ENCODE peak calls at places on chromosomes 6 and 20, in four cellular contexts. L is HepG2, P is K562, X is GM12878. J is an unnamed sample.

GRCh38 chr20:36848078-36848660 is 27.8 kb upstream of the TLDC2 start:
- DNase-seq in L (no peak), P (no peak), X (no peak), J (no peak)

GRCh38 chr6:66926060-66926459 is 1219.0 kb upstream of the EYS start:
- DNase-seq in L (peak), P (peak), X (no peak), J (no peak)

GRCh38 chr6:115798229-115798628 is 262.5 kb downstream of the FRK start:
- DNase-seq in L (no peak), P (no peak), X (no peak), J (no peak)

GRCh38 chr6:133953634-133954415 is 801 bp downstream of the TBPL1 start:
- DNase-seq in L (no peak), P (no peak), X (no peak), J (no peak)

GRCh38 chr20:9663423-9663822 is 149.0 kb downstream of the LAMP5 start:
- DNase-seq in L (no peak), P (no peak), X (no peak), J (no peak)

GRCh38 chr6:41546866-41547798 is 951 bp downstream of the FOXP4 start:
- DNase-seq in L (no peak), P (peak), X (no peak), J (peak)

GRCh38 chr6:36717231-36717825 is 19.7 kb downstream of the RAB44 start:
- DNase-seq in L (no peak), P (no peak), X (no peak), J (no peak)

GRCh38 chr6:88785478-88785877 is 177.9 kb downstream of the RNGTT start:
- DNase-seq in L (no peak), P (no peak), X (no peak), J (no peak)

GRCh38 chr6:106927531-106928398 is 46.8 kb downstream of the CD24 start:
- DNase-seq in L (peak), P (peak), X (no peak), J (peak)

GRCh38 chr20:44069203-44069931 is 117.6 kb downstream of the JPH2 start:
- DNase-seq in L (no peak), P (no peak), X (peak), J (no peak)

GRCh38 chr6:151009576-151009975 is 144.1 kb downstream of the MTHFD1L start:
- DNase-seq in L (no peak), P (no peak), X (no peak), J (peak)

GRCh38 chr6:38179794-38180430 is 360.4 kb downstream of the ZFAND3 start:
- DNase-seq in L (no peak), P (no peak), X (no peak), J (peak)

GRCh38 chr6:4210619-4211419 is 75.4 kb upstream of the ECI2 start:
- DNase-seq in L (peak), P (peak), X (no peak), J (peak)

GRCh38 chr6:123564363-123564762 is 72.4 kb downstream of the TRDN start:
- DNase-seq in L (no peak), P (no peak), X (no peak), J (no peak)

GRCh38 chr6:167415441-167415961 is 90.6 kb downstream of the TTLL2 start:
- DNase-seq in L (no peak), P (no peak), X (no peak), J (peak)

GRCh38 chr20:36085686-36086267 is 68.8 kb upstream of the EPB41L1 start:
- DNase-seq in L (peak), P (peak), X (no peak), J (no peak)

GRCh38 chr6:132819405-132820145 is 5.2 kb downstream of the RPS12 start:
- DNase-seq in L (peak), P (no peak), X (no peak), J (no peak)

GRCh38 chr6:143258945-143259344 is 191.6 kb downstream of the ADAT2 start:
- DNase-seq in L (no peak), P (no peak), X (no peak), J (no peak)

GRCh38 chr6:10051283-10051682 is 363.6 kb downstream of the TFAP2A start:
- DNase-seq in L (no peak), P (no peak), X (no peak), J (no peak)

GRCh38 chr6:126040826-126041225 is 54.5 kb downstream of the TRMT11 start:
- DNase-seq in L (peak), P (no peak), X (no peak), J (no peak)

GRCh38 chr20:47198254-47198671 is 158.2 kb downstream of the ZMYND8 start:
- DNase-seq in L (no peak), P (no peak), X (peak), J (no peak)

GRCh38 chr6:113862112-113862511 is 5.0 kb downstream of the MARCKS start:
- DNase-seq in L (no peak), P (no peak), X (no peak), J (no peak)

GRCh38 chr6:105769987-105770386 is 316.1 kb upstream of the PRDM1 start:
- DNase-seq in L (no peak), P (no peak), X (no peak), J (no peak)

GRCh38 chr20:61980647-61981583 is 84.8 kb downstream of the TAF4 start:
- DNase-seq in L (peak), P (peak), X (no peak), J (no peak)

GRCh38 chr6:90296346-90297123 is at the start of gene BACH2:
- DNase-seq in L (peak), P (peak), X (no peak), J (peak)

GRCh38 chr6:107941627-107942026 is 16.4 kb downstream of the SEC63 start:
- DNase-seq in L (no peak), P (peak), X (no peak), J (no peak)

GRCh38 chr20:32474717-32474966 is 110.5 kb downstream of the NOL4L start:
- DNase-seq in L (no peak), P (no peak), X (no peak), J (no peak)

GRCh38 chr20:40144581-40144980 is 544.5 kb downstream of the MAFB start:
- DNase-seq in L (no peak), P (no peak), X (no peak), J (no peak)

GRCh38 chr6:108622601-108623335 is 62.1 kb downstream of the FOXO3 start:
- DNase-seq in L (no peak), P (no peak), X (no peak), J (no peak)

DNA sequence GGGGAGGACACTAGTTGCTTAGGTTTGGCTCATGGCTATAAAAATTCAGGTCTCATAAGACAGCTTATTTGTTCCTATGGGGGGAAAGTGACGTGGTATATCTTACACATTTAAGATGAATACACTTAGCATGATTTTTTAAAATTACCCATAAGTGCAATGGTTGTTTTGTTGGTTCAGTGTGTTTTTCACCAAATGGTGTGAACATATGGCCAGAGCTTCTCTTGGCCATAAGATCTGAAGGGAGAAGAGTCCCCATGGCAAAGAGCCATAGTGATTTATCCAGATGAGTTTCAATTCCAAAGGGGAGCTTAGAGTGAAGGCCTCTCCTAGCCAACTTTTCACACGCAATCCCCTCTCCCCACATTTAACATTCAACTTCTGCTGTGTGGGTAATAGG is 107.6 kb downstream of the TMEM242 start:
- DNase-seq in L (no peak), P (no peak), X (no peak), J (no peak)
- TF ChIP-seq JUND in L (no peak), P (no peak), X (no peak), J (no peak)

GRCh38 chr20:18252597-18253451 is 35.5 kb upstream of the ZNF133 start:
- DNase-seq in L (no peak), P (no peak), X (no peak), J (no peak)
- TF ChIP-seq CREB1 in L (no peak), P (no peak), X (no peak), J (no peak)

GRCh38 chr20:16580596-16580995 is 7.3 kb upstream of the KIF16B start:
- DNase-seq in L (no peak), P (no peak), X (no peak), J (no peak)

GRCh38 chr20:16587066-16587465 is 13.8 kb upstream of the KIF16B start:
- DNase-seq in L (no peak), P (no peak), X (no peak), J (no peak)

GRCh38 chr20:16581241-16581640 is 8.0 kb upstream of the KIF16B start:
- DNase-seq in L (no peak), P (no peak), X (no peak), J (no peak)

GRCh38 chr20:16580127-16580526 is 6.9 kb upstream of the KIF16B start:
- DNase-seq in L (no peak), P (no peak), X (no peak), J (no peak)

GRCh38 chr20:16583444-16583843 is 10.2 kb upstream of the KIF16B start:
- DNase-seq in L (no peak), P (no peak), X (no peak), J (no peak)
- TF ChIP-seq JUND in L (no peak), P (no peak), X (no peak), J (no peak)

DNA sequence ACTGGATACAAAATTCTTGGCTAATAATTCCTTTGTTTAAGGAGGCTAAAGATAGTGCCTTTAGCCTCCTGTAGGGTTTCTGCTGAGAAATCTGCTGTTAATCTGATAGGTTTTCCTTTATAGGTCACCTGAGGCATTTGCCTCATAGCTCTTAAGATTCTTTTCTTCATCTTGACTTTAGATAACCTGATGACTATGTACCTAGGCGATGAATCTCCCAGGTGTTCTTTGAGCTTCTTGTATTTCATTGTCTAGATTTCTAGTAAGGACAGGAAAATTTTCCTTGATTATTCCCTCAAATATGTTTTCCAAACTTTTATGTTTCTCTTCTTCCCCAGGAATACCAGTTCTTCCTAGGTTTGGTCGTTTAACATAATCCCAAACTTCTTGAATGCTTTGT is 479.4 kb upstream of the MAN1A1 start:
- DNase-seq in L (no peak), P (no peak), X (no peak), J (no peak)
- TF ChIP-seq CREB1 in L (no peak), P (no peak), X (no peak), J (no peak)

J was measured in H1.